ENCODE peak calls at places on chromosomes 7 and 10, in seven cellular contexts. One of them, this sample, is unnamed.

GRCh38 chr10:25304606-25305005 is 129.8 kb downstream of the GPR158 start:
- DNase-seq in stimulated activated CD8-positive, alpha-beta memory T cell treated with anti-CD3 and anti-CD28 coated beads, Interleukin-2, amount 100 ng/mL, for 48 hours: no peak
- DNase-seq in activated CD8-positive, alpha-beta memory T cell treated with anti-CD3 and anti-CD28 coated beads, Interleukin-2, amount 50 U/mL, for 48 hours: no peak
- DNase-seq in hypothalamus: no peak
- DNase-seq in GM23338: no peak
- DNase-seq in GM04504: no peak
- DNase-seq in mesenchymal stem cell: peak
- DNase-seq in this sample: no peak

GRCh38 chr7:48041665-48041995 is 6.3 kb downstream of the C7orf57 start:
- DNase-seq in stimulated activated CD8-positive, alpha-beta memory T cell treated with anti-CD3 and anti-CD28 coated beads, Interleukin-2, amount 100 ng/mL, for 48 hours: no peak
- DNase-seq in activated CD8-positive, alpha-beta memory T cell treated with anti-CD3 and anti-CD28 coated beads, Interleukin-2, amount 50 U/mL, for 48 hours: no peak
- DNase-seq in hypothalamus: no peak
- DNase-seq in GM23338: no peak
- DNase-seq in GM04504: peak
- DNase-seq in mesenchymal stem cell: peak
- DNase-seq in this sample: no peak

GRCh38 chr10:124063736-124064135 is 29.7 kb downstream of the CHST15 start:
- DNase-seq in stimulated activated CD8-positive, alpha-beta memory T cell treated with anti-CD3 and anti-CD28 coated beads, Interleukin-2, amount 100 ng/mL, for 48 hours: no peak
- DNase-seq in activated CD8-positive, alpha-beta memory T cell treated with anti-CD3 and anti-CD28 coated beads, Interleukin-2, amount 50 U/mL, for 48 hours: no peak
- DNase-seq in hypothalamus: no peak
- DNase-seq in GM23338: no peak
- DNase-seq in GM04504: peak
- DNase-seq in mesenchymal stem cell: peak
- DNase-seq in this sample: no peak

GRCh38 chr7:112031689-112032088 is 174.5 kb downstream of the DOCK4 start:
- DNase-seq in stimulated activated CD8-positive, alpha-beta memory T cell treated with anti-CD3 and anti-CD28 coated beads, Interleukin-2, amount 100 ng/mL, for 48 hours: no peak
- DNase-seq in activated CD8-positive, alpha-beta memory T cell treated with anti-CD3 and anti-CD28 coated beads, Interleukin-2, amount 50 U/mL, for 48 hours: no peak
- DNase-seq in hypothalamus: no peak
- DNase-seq in GM23338: no peak
- DNase-seq in GM04504: no peak
- DNase-seq in mesenchymal stem cell: no peak
- DNase-seq in this sample: no peak

GRCh38 chr10:114694735-114695134 is 36.7 kb upstream of the ABLIM1 start:
- DNase-seq in stimulated activated CD8-positive, alpha-beta memory T cell treated with anti-CD3 and anti-CD28 coated beads, Interleukin-2, amount 100 ng/mL, for 48 hours: peak
- DNase-seq in activated CD8-positive, alpha-beta memory T cell treated with anti-CD3 and anti-CD28 coated beads, Interleukin-2, amount 50 U/mL, for 48 hours: peak
- DNase-seq in hypothalamus: no peak
- DNase-seq in GM23338: peak
- DNase-seq in GM04504: no peak
- DNase-seq in mesenchymal stem cell: peak
- DNase-seq in this sample: no peak

GRCh38 chr10:92830478-92831389 is 17.6 kb upstream of the EXOC6 start:
- DNase-seq in stimulated activated CD8-positive, alpha-beta memory T cell treated with anti-CD3 and anti-CD28 coated beads, Interleukin-2, amount 100 ng/mL, for 48 hours: no peak
- DNase-seq in activated CD8-positive, alpha-beta memory T cell treated with anti-CD3 and anti-CD28 coated beads, Interleukin-2, amount 50 U/mL, for 48 hours: no peak
- DNase-seq in hypothalamus: no peak
- DNase-seq in GM23338: no peak
- DNase-seq in GM04504: no peak
- DNase-seq in mesenchymal stem cell: no peak
- DNase-seq in this sample: no peak

GRCh38 chr7:158818325-158819213 is 10.7 kb downstream of the ESYT2 start:
- DNase-seq in stimulated activated CD8-positive, alpha-beta memory T cell treated with anti-CD3 and anti-CD28 coated beads, Interleukin-2, amount 100 ng/mL, for 48 hours: no peak
- DNase-seq in activated CD8-positive, alpha-beta memory T cell treated with anti-CD3 and anti-CD28 coated beads, Interleukin-2, amount 50 U/mL, for 48 hours: peak
- DNase-seq in hypothalamus: peak
- DNase-seq in GM23338: peak
- DNase-seq in GM04504: peak
- DNase-seq in mesenchymal stem cell: peak
- DNase-seq in this sample: peak

GRCh38 chr10:64733980-64734379 is 1212.8 kb downstream of the REEP3 start:
- DNase-seq in stimulated activated CD8-positive, alpha-beta memory T cell treated with anti-CD3 and anti-CD28 coated beads, Interleukin-2, amount 100 ng/mL, for 48 hours: no peak
- DNase-seq in activated CD8-positive, alpha-beta memory T cell treated with anti-CD3 and anti-CD28 coated beads, Interleukin-2, amount 50 U/mL, for 48 hours: no peak
- DNase-seq in hypothalamus: no peak
- DNase-seq in GM23338: peak
- DNase-seq in GM04504: no peak
- DNase-seq in mesenchymal stem cell: peak
- DNase-seq in this sample: no peak

GRCh38 chr7:113774182-113774807 is 144.5 kb downstream of the PPP1R3A start:
- DNase-seq in stimulated activated CD8-positive, alpha-beta memory T cell treated with anti-CD3 and anti-CD28 coated beads, Interleukin-2, amount 100 ng/mL, for 48 hours: no peak
- DNase-seq in activated CD8-positive, alpha-beta memory T cell treated with anti-CD3 and anti-CD28 coated beads, Interleukin-2, amount 50 U/mL, for 48 hours: no peak
- DNase-seq in hypothalamus: no peak
- DNase-seq in GM23338: peak
- DNase-seq in GM04504: no peak
- DNase-seq in mesenchymal stem cell: peak
- DNase-seq in this sample: no peak

This sample was measured in cardiac septum.